ENCODE peak calls at places on chromosome 16, in five cellular contexts. U is tibial nerve, A is fibroblast of lung, S is mammary epithelial cell, N is IMR-90. P is an unnamed sample. For H3K27me3, the result is how much of the 10 kb centered on the place peaks cover.

GRCh38 chr16:843771-844170 is 43.2 kb upstream of the GNG13 start:
- DNase-seq in U (no peak), A (no peak), S (no peak), N (no peak), P (no peak)

GRCh38 chr16:57676624-57677085 is 8.5 kb downstream of the ADGRG3 start:
- DNase-seq in U (no peak), A (no peak), S (no peak), N (no peak), P (no peak)

GRCh38 chr16:50273888-50274770 is 7.8 kb downstream of the ADCY7 start:
- DNase-seq in U (no peak), A (no peak), S (no peak), N (no peak), P (no peak)

GRCh38 chr16:48125888-48126287 is 29.9 kb downstream of the ABCC12 start:
- DNase-seq in U (no peak), A (peak), S (no peak), N (no peak), P (no peak)

GRCh38 chr16:13770436-13770835 is 149.5 kb upstream of the ERCC4 start:
- DNase-seq in U (no peak), A (no peak), S (no peak), N (no peak), P (no peak)

GRCh38 chr16:82580293-82580900 is 46.4 kb upstream of the CDH13 start:
- DNase-seq in U (no peak), A (peak), S (peak), N (no peak), P (no peak)

GRCh38 chr16:75305364-75306101 is 54.1 kb upstream of the BCAR1 start:
- DNase-seq in U (no peak), A (peak), S (peak), N (peak), P (peak)

GRCh38 chr16:49352923-49353322 is 20.7 kb upstream of the C16orf78 start:
- DNase-seq in U (no peak), A (no peak), S (no peak), N (no peak), P (no peak)

GRCh38 chr16:87086575-87086974 is 230.6 kb downstream of the C16orf95 start:
- DNase-seq in U (no peak), A (peak), S (no peak), N (peak), P (no peak)

GRCh38 chr16:69930117-69930776 is 20.9 kb upstream of the CLEC18A start:
- DNase-seq in U (no peak), A (peak), S (peak), N (peak), P (no peak)

GRCh38 chr16:2048116-2048543 is 345 bp downstream of the TSC2 start:
- DNase-seq in U (no peak), A (no peak), S (no peak), N (no peak), P (no peak)

GRCh38 chr16:83005653-83006160 is 378.9 kb downstream of the CDH13 start:
- DNase-seq in U (no peak), A (peak), S (no peak), N (peak), P (no peak)

DNA sequence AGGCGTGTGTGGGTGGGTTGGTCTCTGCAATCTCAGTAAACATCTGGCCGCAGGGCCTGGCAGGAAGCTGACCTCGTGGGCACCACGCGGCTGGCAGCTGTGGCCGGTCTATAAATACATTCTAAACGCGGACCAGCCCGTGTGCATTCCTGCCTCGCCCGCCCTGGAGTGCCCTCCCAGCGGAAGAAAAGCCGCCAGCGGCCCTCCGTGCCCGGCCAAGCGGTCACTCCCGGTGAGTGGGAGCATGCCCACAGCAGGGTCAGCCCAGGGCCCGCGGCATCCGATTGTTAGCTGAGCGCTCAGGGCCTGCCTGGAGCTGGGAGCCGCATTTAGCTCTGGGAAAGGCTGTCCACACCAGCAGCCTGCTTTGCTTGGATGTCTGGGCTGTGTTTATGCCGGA is 10.3 kb downstream of the ZNF469 start:
- DNase-seq in U (no peak), A (no peak), S (no peak), N (no peak), P (peak)
- H3K27ac ChIP-seq in U (peak), A (no peak), S (no peak), N (no peak), P (peak)

GRCh38 chr16:31286421-31287032 is 26.8 kb downstream of the ITGAM start:
- DNase-seq in U (no peak), A (no peak), S (no peak), N (no peak), P (no peak)
- H3K4me3 ChIP-seq in U (no peak), A (no peak), S (no peak), N (no peak), P (no peak)

GRCh38 chr16:77431131-77431670 is 3.6 kb downstream of the ADAMTS18 start:
- DNase-seq in U (no peak), A (no peak), S (no peak), N (no peak), P (no peak)
- H3K27me3 ChIP-seq in U (under half), A (under half), S (under half), N (under half), P (under half)

DNA sequence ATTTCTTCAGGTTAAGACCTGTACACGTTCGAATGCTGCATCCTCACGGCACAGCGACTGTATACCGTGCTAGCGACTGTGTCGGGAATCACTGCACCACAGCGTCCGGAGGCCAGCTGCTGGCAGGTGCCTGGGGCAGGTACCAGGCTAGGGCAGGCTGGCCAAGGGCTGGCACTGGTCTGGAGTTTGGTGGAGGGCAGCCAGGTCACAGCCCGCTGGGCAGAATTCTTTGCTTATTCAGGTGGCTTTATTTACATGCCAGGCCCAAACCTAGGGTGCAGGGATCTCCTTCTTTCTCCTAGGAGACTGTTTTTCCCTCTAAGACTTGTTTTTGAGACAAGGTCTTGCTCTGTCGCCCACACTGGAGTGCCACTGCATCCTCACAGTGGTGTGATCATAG is 37.9 kb downstream of the COTL1 start:
- DNase-seq in U (no peak), A (no peak), S (no peak), N (no peak), P (no peak)
- H3K27ac ChIP-seq in U (no peak), A (no peak), S (no peak), N (no peak), P (no peak)

GRCh38 chr16:88974641-88975215 is 2.3 kb downstream of the CBFA2T3 start:
- DNase-seq in U (no peak), A (no peak), S (no peak), N (no peak), P (no peak)
- H3K4me3 ChIP-seq in U (no peak), A (no peak), S (no peak), N (no peak), P (no peak)

GRCh38 chr16:52051773-52052172 is 495.2 kb downstream of the TOX3 start:
- DNase-seq in U (no peak), A (no peak), S (no peak), N (no peak), P (no peak)
- H3K27me3 ChIP-seq in U (under half), A (under half), S (under half), N (under half), P (under half)

GRCh38 chr16:54284931-54285413 is 1.6 kb downstream of the IRX3 start:
- DNase-seq in U (no peak), A (peak), S (peak), N (no peak), P (no peak)
- H3K27ac ChIP-seq in U (no peak), A (no peak), S (peak), N (no peak), P (no peak)